ENCODE peak calls at places on chromosomes 5 and 9, in four cellular contexts. T is CD8-positive, alpha-beta T cell; Z is NCI-H460; F is NCI-H2029. Y is an unnamed sample.

GRCh38 chr9:97437151-97437550 is 25.3 kb downstream of the TDRD7 start:
- DNase-seq in Z (no peak), T (no peak), F (no peak), Y (no peak)

GRCh38 chr5:109718632-109719031 is 28.9 kb downstream of the MAN2A1 start:
- DNase-seq in T (no peak), Z (no peak), F (no peak), Y (no peak)

GRCh38 chr9:90333226-90333625 is 309.4 kb downstream of the DIRAS2 start:
- DNase-seq in Z (no peak), F (no peak), T (no peak), Y (no peak)

GRCh38 chr5:56530031-56530430 is 285.3 kb upstream of the MAP3K1 start:
- DNase-seq in F (no peak), T (no peak), Z (no peak), Y (no peak)

GRCh38 chr9:135479469-135480052 is at the start of gene PPP1R26:
- DNase-seq in F (peak; percentile 19), T (no peak), Z (peak; percentile 45), Y (no peak)

GRCh38 chr5:75265731-75266130 is 29.1 kb upstream of the ANKRD31 start:
- DNase-seq in F (no peak), Z (peak; percentile 39), T (no peak), Y (peak; percentile 60)

GRCh38 chr5:141779642-141780041 is 97.6 kb upstream of the ARAP3 start:
- DNase-seq in F (no peak), T (no peak), Z (no peak), Y (no peak)

GRCh38 chr9:120625222-120625621 is 45.3 kb upstream of the CDK5RAP2 start:
- DNase-seq in F (peak; percentile 63), T (no peak), Z (no peak), Y (no peak)

GRCh38 chr5:59560553-59560952 is 333.0 kb downstream of the PDE4D start:
- DNase-seq in Z (no peak), T (no peak), F (peak; percentile 84), Y (no peak)

GRCh38 chr9:136484153-136485048 is 1.6 kb upstream of the SEC16A start:
- DNase-seq in F (peak; percentile 35), Z (peak; percentile 23), T (no peak), Y (no peak)